ENCODE peak calls at places on chromosomes 2 and 18, in ten cellular contexts. V is EL; C is astrocyte of the hippocampus; Q is stimulated activated CD4-positive, alpha-beta T cell treated with anti-CD3 and anti-CD28 coated beads, TNF-alpha, amount 100 ng/mL, for 4 hours; M is stomach; Y is NAMALWA; J is RCC 7860; E is GM10248; S is esophagus squamous epithelium; T is NCI-H1105 treated with DMSO at 0.1 percent for 48 hours. X is an unnamed sample.

GRCh38 chr18:3177902-3178687 is 41.7 kb downstream of the MYOM1 start:
- DNase-seq in M (peak), J (no peak), C (peak), E (peak), Q (no peak), S (peak), Y (peak), V (no peak), T (no peak), X (no peak)

GRCh38 chr2:101387151-101387807 is at the start of gene CREG2:
- DNase-seq in S (no peak), V (peak), Y (no peak), C (peak), Q (peak), T (peak), J (peak), M (peak), E (peak), X (peak)

GRCh38 chr2:88211809-88212154 is 41.6 kb downstream of the THNSL2 start:
- DNase-seq in Y (no peak), M (no peak), E (no peak), J (no peak), V (no peak), S (no peak), T (no peak), Q (no peak), C (no peak), X (no peak)

GRCh38 chr2:100427627-100428258 is 10.3 kb upstream of the CHST10 start:
- DNase-seq in J (peak), T (no peak), M (peak), V (peak), S (no peak), Q (peak), C (peak), Y (peak), E (peak), X (no peak)

GRCh38 chr2:85288244-85288725 is 39.5 kb downstream of the TGOLN2 start:
- DNase-seq in Y (no peak), M (peak), S (no peak), C (peak), T (no peak), J (peak), V (peak), Q (no peak), E (no peak), X (peak)

GRCh38 chr2:80302001-80302464 is 2.5 kb downstream of the LRRTM1 start:
- DNase-seq in T (no peak), E (peak), M (no peak), V (no peak), Q (no peak), S (no peak), J (no peak), C (no peak), Y (no peak), X (no peak)

GRCh38 chr18:63237911-63238710 is 81.5 kb downstream of the BCL2 start:
- DNase-seq in T (no peak), M (no peak), C (peak), E (no peak), V (peak), S (no peak), Y (no peak), Q (no peak), J (peak), X (peak)

GRCh38 chr2:156864230-156864629 is 393.3 kb upstream of the GALNT5 start:
- DNase-seq in M (no peak), V (no peak), Q (no peak), S (no peak), J (no peak), E (no peak), T (no peak), C (peak), Y (no peak), X (no peak)

GRCh38 chr2:223648755-223649154 is 46.6 kb upstream of the SCG2 start:
- DNase-seq in S (no peak), V (no peak), C (no peak), E (no peak), T (no peak), M (no peak), Q (no peak), Y (no peak), J (no peak), X (no peak)

GRCh38 chr2:113225505-113226259 is 51.9 kb downstream of the PSD4 start:
- DNase-seq in C (peak), S (no peak), J (peak), Q (no peak), E (no peak), M (no peak), V (no peak), T (peak), Y (no peak), X (no peak)

GRCh38 chr2:176140130-176140519 is 10.6 kb downstream of the HOXD8 start:
- DNase-seq in S (no peak), J (no peak), V (no peak), Y (no peak), T (no peak), M (no peak), Q (no peak), E (no peak), C (no peak), X (no peak)

GRCh38 chr2:152740743-152741328 is 22.4 kb downstream of the ARL6IP6 start:
- DNase-seq in S (no peak), Q (no peak), V (peak), C (peak), Y (peak), J (peak), M (no peak), E (peak), T (peak), X (peak)

GRCh38 chr2:143802871-143803650 is 673.8 kb downstream of the ARHGAP15 start:
- DNase-seq in E (peak), V (no peak), M (no peak), Q (no peak), T (no peak), Y (peak), C (no peak), S (no peak), J (no peak), X (no peak)

GRCh38 chr18:421236-422155 is 79.0 kb downstream of the COLEC12 start:
- DNase-seq in Y (no peak), T (no peak), S (no peak), V (peak), Q (no peak), C (peak), E (no peak), J (peak), M (no peak), X (no peak)

X was measured in HTR-8/SVneo.